ENCODE peak calls at places on chromosome 11, in nine cellular contexts. One of them, this sample, is unnamed.

GRCh38 chr11:65488273-65489058 is 10.4 kb upstream of the MALAT1 start:
- DNase-seq in Calu3: no peak
- DNase-seq in stromal cell of bone marrow: peak; percentile 62
- DNase-seq in dorsolateral prefrontal cortex: no peak
- DNase-seq in neural progenitor cell: no peak
- DNase-seq in T-helper 17 cell: no peak
- DNase-seq in skeletal muscle cell: no peak
- DNase-seq in EL: peak; percentile 78
- DNase-seq in iPS-NIHi11: no peak
- DNase-seq in this sample: no peak

GRCh38 chr11:120248551-120249278 is 8.8 kb downstream of the POU2F3 start:
- DNase-seq in dorsolateral prefrontal cortex: no peak
- DNase-seq in neural progenitor cell: no peak
- DNase-seq in EL: peak; percentile 49
- DNase-seq in iPS-NIHi11: no peak
- DNase-seq in skeletal muscle cell: peak; percentile 20
- DNase-seq in T-helper 17 cell: no peak
- DNase-seq in stromal cell of bone marrow: peak; percentile 32
- DNase-seq in Calu3: no peak
- DNase-seq in this sample: no peak

GRCh38 chr11:76004400-76004799 is 189.4 kb downstream of the UVRAG start:
- DNase-seq in stromal cell of bone marrow: no peak
- DNase-seq in neural progenitor cell: no peak
- DNase-seq in iPS-NIHi11: no peak
- DNase-seq in EL: no peak
- DNase-seq in skeletal muscle cell: no peak
- DNase-seq in T-helper 17 cell: no peak
- DNase-seq in Calu3: no peak
- DNase-seq in dorsolateral prefrontal cortex: no peak
- DNase-seq in this sample: no peak

GRCh38 chr11:120573756-120574354 is 62.3 kb downstream of the GRIK4 start:
- DNase-seq in EL: no peak
- DNase-seq in Calu3: no peak
- DNase-seq in stromal cell of bone marrow: no peak
- DNase-seq in T-helper 17 cell: no peak
- DNase-seq in iPS-NIHi11: no peak
- DNase-seq in skeletal muscle cell: no peak
- DNase-seq in neural progenitor cell: no peak
- DNase-seq in dorsolateral prefrontal cortex: no peak
- DNase-seq in this sample: no peak

GRCh38 chr11:7485136-7485853 is at the start of gene OLFML1:
- DNase-seq in stromal cell of bone marrow: peak; percentile 52
- DNase-seq in skeletal muscle cell: no peak
- DNase-seq in dorsolateral prefrontal cortex: no peak
- DNase-seq in iPS-NIHi11: no peak
- DNase-seq in T-helper 17 cell: no peak
- DNase-seq in Calu3: no peak
- DNase-seq in EL: no peak
- DNase-seq in neural progenitor cell: no peak
- DNase-seq in this sample: peak; percentile 55

GRCh38 chr11:70567680-70568503 is 169.6 kb downstream of the CTTN start:
- DNase-seq in dorsolateral prefrontal cortex: no peak
- DNase-seq in EL: peak; percentile 34
- DNase-seq in T-helper 17 cell: no peak
- DNase-seq in stromal cell of bone marrow: peak; percentile 13
- DNase-seq in neural progenitor cell: peak; percentile 51
- DNase-seq in Calu3: peak; percentile 32
- DNase-seq in skeletal muscle cell: no peak
- DNase-seq in iPS-NIHi11: peak; percentile 56
- DNase-seq in this sample: no peak

GRCh38 chr11:70539360-70540095 is 141.2 kb downstream of the CTTN start:
- DNase-seq in dorsolateral prefrontal cortex: no peak
- DNase-seq in stromal cell of bone marrow: no peak
- DNase-seq in EL: no peak
- DNase-seq in iPS-NIHi11: peak; percentile 7
- DNase-seq in skeletal muscle cell: no peak
- DNase-seq in neural progenitor cell: no peak
- DNase-seq in T-helper 17 cell: no peak
- DNase-seq in Calu3: no peak
- DNase-seq in this sample: no peak

GRCh38 chr11:120501976-120502755 is 9.4 kb upstream of the GRIK4 start:
- DNase-seq in T-helper 17 cell: no peak
- DNase-seq in dorsolateral prefrontal cortex: no peak
- DNase-seq in Calu3: no peak
- DNase-seq in neural progenitor cell: no peak
- DNase-seq in EL: peak; percentile 10
- DNase-seq in stromal cell of bone marrow: no peak
- DNase-seq in skeletal muscle cell: no peak
- DNase-seq in iPS-NIHi11: no peak
- DNase-seq in this sample: no peak

GRCh38 chr11:61061081-61061826 is 41.0 kb upstream of the CD5 start:
- DNase-seq in dorsolateral prefrontal cortex: no peak
- DNase-seq in iPS-NIHi11: no peak
- DNase-seq in T-helper 17 cell: peak; percentile 81
- DNase-seq in Calu3: peak; percentile 55
- DNase-seq in EL: peak; percentile 13
- DNase-seq in skeletal muscle cell: no peak
- DNase-seq in neural progenitor cell: no peak
- DNase-seq in stromal cell of bone marrow: peak; percentile 9
- DNase-seq in this sample: no peak

GRCh38 chr11:13776134-13776815 is 107.8 kb downstream of the FAR1 start:
- DNase-seq in EL: no peak
- DNase-seq in stromal cell of bone marrow: no peak
- DNase-seq in dorsolateral prefrontal cortex: no peak
- DNase-seq in T-helper 17 cell: no peak
- DNase-seq in Calu3: no peak
- DNase-seq in iPS-NIHi11: no peak
- DNase-seq in neural progenitor cell: peak; percentile 40
- DNase-seq in skeletal muscle cell: no peak
- DNase-seq in this sample: no peak

GRCh38 chr11:103110406-103110805 is 1.2 kb downstream of the DYNC2H1 start:
- DNase-seq in stromal cell of bone marrow: no peak
- DNase-seq in dorsolateral prefrontal cortex: no peak
- DNase-seq in neural progenitor cell: no peak
- DNase-seq in Calu3: no peak
- DNase-seq in T-helper 17 cell: no peak
- DNase-seq in EL: peak; percentile 52
- DNase-seq in skeletal muscle cell: no peak
- DNase-seq in iPS-NIHi11: no peak
- DNase-seq in this sample: peak; percentile 40

GRCh38 chr11:110070176-110070575 is 23.0 kb upstream of the ZC3H12C start:
- DNase-seq in stromal cell of bone marrow: no peak
- DNase-seq in dorsolateral prefrontal cortex: no peak
- DNase-seq in skeletal muscle cell: no peak
- DNase-seq in iPS-NIHi11: no peak
- DNase-seq in T-helper 17 cell: no peak
- DNase-seq in EL: no peak
- DNase-seq in neural progenitor cell: no peak
- DNase-seq in Calu3: no peak
- DNase-seq in this sample: no peak

GRCh38 chr11:64790205-64791095 is 12.1 kb upstream of the SF1 start:
- DNase-seq in dorsolateral prefrontal cortex: no peak
- DNase-seq in neural progenitor cell: no peak
- DNase-seq in EL: no peak
- DNase-seq in iPS-NIHi11: no peak
- DNase-seq in stromal cell of bone marrow: no peak
- DNase-seq in skeletal muscle cell: no peak
- DNase-seq in T-helper 17 cell: no peak
- DNase-seq in Calu3: no peak
- DNase-seq in this sample: no peak

GRCh38 chr11:129163714-129164164 is 28.4 kb downstream of the ARHGAP32 start:
- DNase-seq in stromal cell of bone marrow: no peak
- DNase-seq in dorsolateral prefrontal cortex: no peak
- DNase-seq in skeletal muscle cell: no peak
- DNase-seq in Calu3: no peak
- DNase-seq in iPS-NIHi11: no peak
- DNase-seq in EL: no peak
- DNase-seq in T-helper 17 cell: no peak
- DNase-seq in neural progenitor cell: no peak
- DNase-seq in this sample: no peak

GRCh38 chr11:15770798-15771414 is 585.4 kb downstream of the SOX6 start:
- DNase-seq in Calu3: peak; percentile 61
- DNase-seq in stromal cell of bone marrow: peak; percentile 45
- DNase-seq in dorsolateral prefrontal cortex: no peak
- DNase-seq in EL: peak; percentile 51
- DNase-seq in skeletal muscle cell: no peak
- DNase-seq in neural progenitor cell: peak; percentile 61
- DNase-seq in T-helper 17 cell: no peak
- DNase-seq in iPS-NIHi11: peak; percentile 63
- DNase-seq in this sample: no peak

GRCh38 chr11:117796456-117797428 is at the start of gene DSCAML1:
- DNase-seq in neural progenitor cell: peak; percentile 75
- DNase-seq in Calu3: no peak
- DNase-seq in dorsolateral prefrontal cortex: peak; percentile 84
- DNase-seq in T-helper 17 cell: no peak
- DNase-seq in skeletal muscle cell: no peak
- DNase-seq in stromal cell of bone marrow: no peak
- DNase-seq in EL: no peak
- DNase-seq in iPS-NIHi11: peak; percentile 84
- DNase-seq in this sample: no peak

GRCh38 chr11:121814962-121815361 is 301.1 kb downstream of the BLID start:
- DNase-seq in T-helper 17 cell: no peak
- DNase-seq in iPS-NIHi11: no peak
- DNase-seq in stromal cell of bone marrow: peak; percentile 67
- DNase-seq in Calu3: no peak
- DNase-seq in skeletal muscle cell: no peak
- DNase-seq in dorsolateral prefrontal cortex: no peak
- DNase-seq in neural progenitor cell: no peak
- DNase-seq in EL: no peak
- DNase-seq in this sample: no peak

GRCh38 chr11:115869780-115870431 is 365.7 kb upstream of the CADM1 start:
- DNase-seq in dorsolateral prefrontal cortex: no peak
- DNase-seq in T-helper 17 cell: no peak
- DNase-seq in Calu3: no peak
- DNase-seq in EL: no peak
- DNase-seq in neural progenitor cell: peak; percentile 59
- DNase-seq in iPS-NIHi11: peak; percentile 71
- DNase-seq in skeletal muscle cell: no peak
- DNase-seq in stromal cell of bone marrow: no peak
- DNase-seq in this sample: no peak

GRCh38 chr11:44880511-44880910 is 70.2 kb downstream of the TP53I11 start:
- DNase-seq in T-helper 17 cell: no peak
- DNase-seq in stromal cell of bone marrow: no peak
- DNase-seq in Calu3: no peak
- DNase-seq in EL: no peak
- DNase-seq in iPS-NIHi11: no peak
- DNase-seq in dorsolateral prefrontal cortex: no peak
- DNase-seq in neural progenitor cell: no peak
- DNase-seq in skeletal muscle cell: no peak
- DNase-seq in this sample: no peak

GRCh38 chr11:35980646-35981402 is 37.0 kb downstream of the LDLRAD3 start:
- DNase-seq in dorsolateral prefrontal cortex: no peak
- DNase-seq in Calu3: no peak
- DNase-seq in iPS-NIHi11: no peak
- DNase-seq in skeletal muscle cell: peak; percentile 60
- DNase-seq in EL: no peak
- DNase-seq in T-helper 17 cell: no peak
- DNase-seq in neural progenitor cell: no peak
- DNase-seq in stromal cell of bone marrow: peak; percentile 49
- DNase-seq in this sample: no peak

GRCh38 chr11:64070301-64070656 is 34.5 kb downstream of the FLRT1 start:
- DNase-seq in EL: no peak
- DNase-seq in neural progenitor cell: peak; percentile 89
- DNase-seq in T-helper 17 cell: no peak
- DNase-seq in dorsolateral prefrontal cortex: no peak
- DNase-seq in skeletal muscle cell: no peak
- DNase-seq in stromal cell of bone marrow: no peak
- DNase-seq in iPS-NIHi11: no peak
- DNase-seq in Calu3: no peak
- DNase-seq in this sample: no peak

GRCh38 chr11:47248304-47248663 is 330 bp downstream of the ACP2 start:
- DNase-seq in Calu3: no peak
- DNase-seq in neural progenitor cell: no peak
- DNase-seq in dorsolateral prefrontal cortex: no peak
- DNase-seq in T-helper 17 cell: no peak
- DNase-seq in iPS-NIHi11: no peak
- DNase-seq in EL: peak; percentile 50
- DNase-seq in stromal cell of bone marrow: no peak
- DNase-seq in skeletal muscle cell: no peak
- DNase-seq in this sample: no peak

GRCh38 chr11:17512101-17512500 is 32.1 kb downstream of the USH1C start:
- DNase-seq in neural progenitor cell: no peak
- DNase-seq in skeletal muscle cell: no peak
- DNase-seq in EL: no peak
- DNase-seq in dorsolateral prefrontal cortex: no peak
- DNase-seq in iPS-NIHi11: no peak
- DNase-seq in T-helper 17 cell: no peak
- DNase-seq in Calu3: no peak
- DNase-seq in stromal cell of bone marrow: no peak
- DNase-seq in this sample: no peak

GRCh38 chr11:125443767-125444311 is 52.2 kb downstream of the FEZ1 start:
- DNase-seq in neural progenitor cell: peak; percentile 82
- DNase-seq in skeletal muscle cell: no peak
- DNase-seq in EL: no peak
- DNase-seq in stromal cell of bone marrow: no peak
- DNase-seq in dorsolateral prefrontal cortex: no peak
- DNase-seq in T-helper 17 cell: no peak
- DNase-seq in Calu3: no peak
- DNase-seq in iPS-NIHi11: peak; percentile 50
- DNase-seq in this sample: no peak

GRCh38 chr11:121595717-121596156 is 143.0 kb upstream of the SORL1-AS1 start:
- DNase-seq in neural progenitor cell: no peak
- DNase-seq in skeletal muscle cell: peak; percentile 97
- DNase-seq in Calu3: no peak
- DNase-seq in iPS-NIHi11: no peak
- DNase-seq in dorsolateral prefrontal cortex: peak; percentile 25
- DNase-seq in stromal cell of bone marrow: peak; percentile 97
- DNase-seq in T-helper 17 cell: no peak
- DNase-seq in EL: peak; percentile 99
- DNase-seq in this sample: peak; percentile 97

GRCh38 chr11:17498475-17498874 is 21.8 kb upstream of the ABCC8 start:
- DNase-seq in iPS-NIHi11: peak; percentile 50
- DNase-seq in neural progenitor cell: peak; percentile 62
- DNase-seq in dorsolateral prefrontal cortex: no peak
- DNase-seq in EL: peak; percentile 14
- DNase-seq in T-helper 17 cell: no peak
- DNase-seq in skeletal muscle cell: no peak
- DNase-seq in Calu3: no peak
- DNase-seq in stromal cell of bone marrow: no peak
- DNase-seq in this sample: no peak

GRCh38 chr11:68659158-68659921 is 25.0 kb upstream of the GAL start:
- DNase-seq in Calu3: no peak
- DNase-seq in stromal cell of bone marrow: peak; percentile 98
- DNase-seq in dorsolateral prefrontal cortex: no peak
- DNase-seq in iPS-NIHi11: peak; percentile 50
- DNase-seq in EL: peak; percentile 96
- DNase-seq in T-helper 17 cell: no peak
- DNase-seq in neural progenitor cell: no peak
- DNase-seq in skeletal muscle cell: peak; percentile 98
- DNase-seq in this sample: peak; percentile 94

GRCh38 chr11:64150481-64151239 is 15.3 kb downstream of the MACROD1 start:
- DNase-seq in Calu3: no peak
- DNase-seq in dorsolateral prefrontal cortex: no peak
- DNase-seq in T-helper 17 cell: no peak
- DNase-seq in iPS-NIHi11: no peak
- DNase-seq in stromal cell of bone marrow: no peak
- DNase-seq in skeletal muscle cell: no peak
- DNase-seq in EL: no peak
- DNase-seq in neural progenitor cell: no peak
- DNase-seq in this sample: no peak

GRCh38 chr11:65559951-65560537 is 1.9 kb upstream of the LTBP3 start:
- DNase-seq in T-helper 17 cell: no peak
- DNase-seq in EL: peak; percentile 71
- DNase-seq in skeletal muscle cell: no peak
- DNase-seq in dorsolateral prefrontal cortex: no peak
- DNase-seq in stromal cell of bone marrow: no peak
- DNase-seq in iPS-NIHi11: no peak
- DNase-seq in neural progenitor cell: no peak
- DNase-seq in Calu3: peak; percentile 63
- DNase-seq in this sample: no peak

GRCh38 chr11:6404341-6405038 is 14.2 kb downstream of the SMPD1 start:
- DNase-seq in neural progenitor cell: peak; percentile 60
- DNase-seq in Calu3: no peak
- DNase-seq in dorsolateral prefrontal cortex: no peak
- DNase-seq in T-helper 17 cell: no peak
- DNase-seq in skeletal muscle cell: no peak
- DNase-seq in EL: peak; percentile 40
- DNase-seq in iPS-NIHi11: peak; percentile 55
- DNase-seq in stromal cell of bone marrow: no peak
- DNase-seq in this sample: no peak

GRCh38 chr11:120710354-120711187 is 199.0 kb downstream of the GRIK4 start:
- DNase-seq in dorsolateral prefrontal cortex: peak; percentile 57
- DNase-seq in neural progenitor cell: peak; percentile 72
- DNase-seq in skeletal muscle cell: peak; percentile 66
- DNase-seq in EL: peak; percentile 94
- DNase-seq in T-helper 17 cell: no peak
- DNase-seq in iPS-NIHi11: peak; percentile 75
- DNase-seq in Calu3: peak; percentile 36
- DNase-seq in stromal cell of bone marrow: peak; percentile 82
- DNase-seq in this sample: peak; percentile 62

This sample was measured in fibroblast of the conjunctiva.